ENCODE peak calls at places on chromosomes 2 and 18, in nine cellular contexts. X is AG04449; S is NCI-H1092 treated with DMSO at 0.1 percent for 48 hours; Y is activated naive CD8-positive, alpha-beta T cell treated with anti-CD3 and anti-CD28 coated beads, Interleukin-2, amount 50 U/mL, for 24 hours; I is ovary; G is naive thymus-derived CD4-positive, alpha-beta T cell; R is head of caudate nucleus; N is activated CD8-positive, alpha-beta memory T cell treated with anti-CD3 and anti-CD28 coated beads for 4 hours; D is NCI-H2081 treated with DMSO at 0.1 percent for 48 hours. C is an unnamed sample.

GRCh38 chr2:11687736-11688135 is 17.7 kb upstream of the NTSR2 start:
- DNase-seq in I (no peak), D (no peak), Y (no peak), S (no peak), N (no peak), G (no peak), R (no peak), X (no peak), C (no peak)

GRCh38 chr2:26805241-26805676 is 19.4 kb downstream of the CENPA start:
- DNase-seq in I (no peak), G (no peak), Y (no peak), S (no peak), N (no peak), X (peak), R (no peak), D (no peak), C (no peak)

GRCh38 chr2:182038579-182038978 is 52.9 kb downstream of the PPP1R1C start:
- DNase-seq in X (no peak), G (no peak), I (no peak), D (no peak), S (no peak), Y (no peak), N (no peak), R (no peak), C (no peak)

GRCh38 chr2:241193276-241193675 is 4.8 kb downstream of the ANO7 start:
- DNase-seq in Y (no peak), X (no peak), N (no peak), D (no peak), G (no peak), R (no peak), S (no peak), I (no peak), C (no peak)

GRCh38 chr18:55252053-55252675 is 292.9 kb upstream of the CCDC68 start:
- DNase-seq in S (no peak), D (no peak), R (no peak), I (no peak), N (no peak), X (no peak), Y (no peak), G (no peak), C (no peak)

GRCh38 chr2:76850969-76851368 is 671.2 kb downstream of the LRRTM4 start:
- DNase-seq in I (no peak), D (peak), N (no peak), R (no peak), X (no peak), Y (no peak), G (no peak), S (peak), C (no peak)

GRCh38 chr2:143632751-143633374 is 503.6 kb downstream of the ARHGAP15 start:
- DNase-seq in D (no peak), R (no peak), N (no peak), S (peak), X (no peak), I (no peak), Y (no peak), G (no peak), C (no peak)

GRCh38 chr18:36095936-36096519 is 28.7 kb upstream of the RPRD1A start:
- DNase-seq in I (no peak), S (peak), X (peak), G (peak), R (no peak), Y (no peak), D (peak), N (no peak), C (no peak)

GRCh38 chr2:179335732-179336131 is 71.1 kb upstream of the SESTD1 start:
- DNase-seq in N (no peak), R (no peak), S (no peak), Y (no peak), G (no peak), I (no peak), D (no peak), X (no peak), C (no peak)

GRCh38 chr2:28286678-28287077 is 106.0 kb upstream of the FOSL2 start:
- DNase-seq in R (no peak), Y (no peak), D (no peak), X (no peak), G (no peak), I (no peak), S (no peak), N (no peak), C (no peak)

GRCh38 chr2:81194581-81194980 is 890.0 kb upstream of the LRRTM1 start:
- DNase-seq in Y (no peak), S (no peak), N (no peak), I (no peak), D (no peak), X (no peak), G (no peak), R (no peak), C (no peak)

GRCh38 chr2:84919885-84920580 is 14.6 kb downstream of the TMSB10 start:
- DNase-seq in S (no peak), D (no peak), Y (peak), X (peak), N (peak), G (peak), R (peak), I (peak), C (no peak)

GRCh38 chr2:204846471-204846870 is 301.2 kb downstream of the PARD3B start:
- DNase-seq in S (no peak), R (no peak), N (no peak), G (no peak), X (no peak), I (no peak), D (no peak), Y (no peak), C (no peak)

GRCh38 chr18:10047237-10047636 is 133.4 kb downstream of the VAPA start:
- DNase-seq in D (no peak), I (no peak), N (no peak), S (no peak), G (no peak), X (no peak), Y (no peak), R (no peak), C (no peak)

GRCh38 chr18:79069792-79070151 is 578 bp downstream of the ATP9B start:
- DNase-seq in I (no peak), Y (no peak), D (no peak), X (no peak), N (no peak), S (peak), G (no peak), R (no peak), C (no peak)

GRCh38 chr2:231545105-231545902 is 15.1 kb upstream of the NMUR1 start:
- DNase-seq in R (peak), D (no peak), X (no peak), N (peak), I (no peak), G (no peak), S (no peak), Y (peak), C (peak)

GRCh38 chr18:28459587-28459986 is 282.7 kb upstream of the CDH2 start:
- DNase-seq in I (no peak), N (no peak), D (no peak), X (no peak), R (no peak), S (no peak), G (no peak), Y (no peak), C (no peak)

GRCh38 chr18:9862686-9863085 is 23.1 kb upstream of the TXNDC2 start:
- DNase-seq in Y (no peak), I (no peak), D (no peak), X (no peak), R (no peak), G (no peak), S (peak), N (no peak), C (no peak)

GRCh38 chr2:198059800-198060199 is 255.4 kb downstream of the PLCL1 start:
- DNase-seq in G (no peak), D (no peak), I (no peak), S (no peak), Y (no peak), N (no peak), X (no peak), R (no peak), C (no peak)

GRCh38 chr2:241892299-241893137 is 23.0 kb downstream of the RTP5 start:
- DNase-seq in G (no peak), I (peak), X (no peak), S (peak), N (no peak), R (no peak), D (no peak), Y (no peak), C (peak)

GRCh38 chr2:233821196-233821595 is 33.1 kb downstream of the HJURP start:
- DNase-seq in R (no peak), S (no peak), Y (no peak), X (no peak), G (no peak), I (no peak), N (no peak), D (no peak), C (no peak)

GRCh38 chr18:68817584-68817983 is 19.7 kb downstream of the CCDC102B start:
- DNase-seq in N (no peak), D (no peak), X (no peak), I (no peak), S (no peak), G (no peak), Y (no peak), R (no peak), C (no peak)